ENCODE peak calls at places on chromosome 16, in nine cellular contexts. N, K, U, O, E, Q, J, G and C are unnamed samples.

GRCh38 chr16:30660424-30661251 is 2.4 kb downstream of the FBRS start:
- DNase-seq in N (peak; percentile 73), K (peak; percentile 68), U (peak; percentile 18), O (peak; percentile 64), E (peak; percentile 77), Q (no peak), J (peak; percentile 57), G (no peak), C (no peak)

GRCh38 chr16:87552772-87553171 is 49.5 kb upstream of the JPH3 start:
- DNase-seq in N (no peak), K (peak; percentile 20), U (no peak), O (no peak), E (no peak), Q (no peak), J (peak; percentile 55), G (peak; percentile 63), C (no peak)

GRCh38 chr16:3060339-3061127 is 4.9 kb upstream of the IL32 start:
- DNase-seq in N (no peak), K (no peak), U (no peak), O (no peak), E (no peak), Q (no peak), J (no peak), G (no peak), C (no peak)

GRCh38 chr16:13883266-13883665 is 36.7 kb upstream of the ERCC4 start:
- DNase-seq in N (no peak), K (no peak), U (no peak), O (no peak), E (no peak), Q (no peak), J (no peak), G (no peak), C (no peak)

GRCh38 chr16:8867483-8868271 is 1.1 kb downstream of the CARHSP1 start:
- DNase-seq in N (no peak), K (no peak), U (no peak), O (peak; percentile 49), E (no peak), Q (no peak), J (no peak), G (no peak), C (peak; percentile 32)

GRCh38 chr16:77306050-77306616 is 106.9 kb downstream of the SYCE1L start:
- DNase-seq in N (no peak), K (no peak), U (no peak), O (no peak), E (no peak), Q (no peak), J (no peak), G (peak; percentile 34), C (no peak)

GRCh38 chr16:79339863-79340262 is 260.7 kb downstream of the MAF start:
- DNase-seq in N (no peak), K (no peak), U (no peak), O (no peak), E (no peak), Q (no peak), J (no peak), G (no peak), C (no peak)

GRCh38 chr16:22624038-22624656 is 113.5 kb downstream of the NPIPB5 start:
- DNase-seq in N (no peak), K (no peak), U (no peak), O (no peak), E (no peak), Q (no peak), J (no peak), G (no peak), C (no peak)

GRCh38 chr16:77262971-77263370 is 63.8 kb downstream of the SYCE1L start:
- DNase-seq in N (no peak), K (no peak), U (no peak), O (no peak), E (no peak), Q (no peak), J (no peak), G (no peak), C (no peak)

GRCh38 chr16:75452464-75453190 is 11.9 kb downstream of the TMEM170A start:
- DNase-seq in N (no peak), K (no peak), U (no peak), O (no peak), E (no peak), Q (no peak), J (no peak), G (no peak), C (no peak)

GRCh38 chr16:28193530-28194423 is 18.0 kb downstream of the XPO6 start:
- DNase-seq in N (no peak), K (peak; percentile 97), U (no peak), O (peak; percentile 53), E (no peak), Q (no peak), J (peak; percentile 93), G (peak; percentile 68), C (no peak)

GRCh38 chr16:23145186-23145585 is 4.1 kb downstream of the USP31 start:
- DNase-seq in N (no peak), K (no peak), U (no peak), O (no peak), E (no peak), Q (no peak), J (no peak), G (peak; percentile 56), C (no peak)

GRCh38 chr16:69404275-69404805 is 18.5 kb upstream of the TERF2 start:
- DNase-seq in N (no peak), K (no peak), U (no peak), O (no peak), E (no peak), Q (no peak), J (peak; percentile 35), G (no peak), C (no peak)

GRCh38 chr16:21603920-21604319 is 4.5 kb downstream of the METTL9 start:
- DNase-seq in N (no peak), K (peak; percentile 73), U (no peak), O (peak; percentile 22), E (no peak), Q (no peak), J (peak; percentile 24), G (no peak), C (no peak)

GRCh38 chr16:5033256-5034166 is at the start of gene NAGPA:
- DNase-seq in N (peak; percentile 73), K (peak; percentile 85), U (peak; percentile 62), O (peak; percentile 84), E (peak; percentile 78), Q (peak; percentile 57), J (peak; percentile 82), G (peak; percentile 37), C (peak; percentile 78)

GRCh38 chr16:75192606-75193264 is 14.2 kb downstream of the CTRB2 start:
- DNase-seq in N (no peak), K (no peak), U (no peak), O (no peak), E (no peak), Q (no peak), J (no peak), G (no peak), C (no peak)

GRCh38 chr16:84543931-84544776 is 39.7 kb upstream of the MEAK7 start:
- DNase-seq in N (no peak), K (peak; percentile 16), U (no peak), O (no peak), E (no peak), Q (no peak), J (no peak), G (no peak), C (peak; percentile 88)

GRCh38 chr16:81429045-81429521 is 15.5 kb upstream of the CMIP start:
- DNase-seq in N (no peak), K (peak; percentile 50), U (no peak), O (peak; percentile 65), E (no peak), Q (no peak), J (peak; percentile 78), G (no peak), C (peak; percentile 99)

GRCh38 chr16:35795361-35796029 is 2336.1 kb downstream of the TP53TG3F start:
- DNase-seq in N (no peak), K (no peak), U (no peak), O (no peak), E (no peak), Q (peak; percentile 36), J (no peak), G (no peak), C (peak; percentile 89)

GRCh38 chr16:28990375-28991040 is 5.7 kb downstream of the LAT start:
- DNase-seq in N (peak; percentile 53), K (no peak), U (no peak), O (no peak), E (peak; percentile 48), Q (no peak), J (peak; percentile 32), G (no peak), C (no peak)

GRCh38 chr16:58126451-58126968 is 2.7 kb downstream of the CFAP20 start:
- DNase-seq in N (no peak), K (no peak), U (no peak), O (no peak), E (no peak), Q (no peak), J (no peak), G (no peak), C (no peak)

GRCh38 chr16:55179858-55180585 is 144.0 kb upstream of the IRX6 start:
- DNase-seq in N (no peak), K (no peak), U (no peak), O (no peak), E (no peak), Q (no peak), J (no peak), G (no peak), C (no peak)

GRCh38 chr16:68470461-68471150 is 22.3 kb upstream of the SMPD3 start:
- DNase-seq in N (no peak), K (no peak), U (no peak), O (peak; percentile 98), E (no peak), Q (no peak), J (no peak), G (no peak), C (no peak)

GRCh38 chr16:88073201-88073721 is 122.0 kb downstream of the BANP start:
- DNase-seq in N (no peak), K (no peak), U (no peak), O (no peak), E (no peak), Q (no peak), J (no peak), G (no peak), C (no peak)

GRCh38 chr16:22202261-22202637 is 3.8 kb upstream of the EEF2K start:
- DNase-seq in N (no peak), K (no peak), U (no peak), O (no peak), E (no peak), Q (no peak), J (no peak), G (no peak), C (no peak)

GRCh38 chr16:79188115-79188779 is 412.3 kb downstream of the MAF start:
- DNase-seq in N (no peak), K (no peak), U (no peak), O (peak; percentile 18), E (no peak), Q (no peak), J (no peak), G (no peak), C (peak; percentile 4)

GRCh38 chr16:9134739-9135138 is 43.3 kb downstream of the HAPSTR1 start:
- DNase-seq in N (peak; percentile 44), K (peak; percentile 49), U (peak; percentile 25), O (peak; percentile 78), E (peak; percentile 24), Q (peak; percentile 71), J (peak; percentile 72), G (no peak), C (peak; percentile 53)

GRCh38 chr16:3059041-3059722 is 6.3 kb upstream of the IL32 start:
- DNase-seq in N (peak; percentile 87), K (peak; percentile 73), U (peak; percentile 64), O (peak; percentile 89), E (peak; percentile 76), Q (no peak), J (peak; percentile 87), G (peak; percentile 47), C (peak; percentile 59)

GRCh38 chr16:22373662-22374310 is 633 bp downstream of the CDR2 start:
- DNase-seq in N (peak; percentile 19), K (peak; percentile 25), U (no peak), O (peak; percentile 52), E (no peak), Q (no peak), J (peak; percentile 43), G (no peak), C (no peak)

GRCh38 chr16:5200123-5200522 is 102.5 kb upstream of the EEF2KMT start:
- DNase-seq in N (no peak), K (no peak), U (no peak), O (no peak), E (no peak), Q (no peak), J (no peak), G (no peak), C (no peak)

GRCh38 chr16:16029431-16030011 is 80.1 kb downstream of the ABCC1 start:
- DNase-seq in N (no peak), K (peak; percentile 71), U (no peak), O (peak; percentile 59), E (no peak), Q (no peak), J (no peak), G (no peak), C (no peak)